ENCODE peak calls at places on chromosomes 12 and 14, in nine cellular contexts. Q is mammary epithelial cell, N is neuronal stem cell, E is PC-3, P is Karpas-422, U is HCT116, G is fibroblast of lung, J is K562, K is IMR-90. V is an unnamed sample.
A peak's percentile ranks its signal among the peaks of the same experiment; 100 is the strongest.

GRCh38 chr14:65620195-65620594 is 207.7 kb downstream of the FUT8 start:
- DNase-seq in Q (no peak), N (no peak), E (no peak), P (no peak), U (no peak), G (no peak), J (no peak), K (no peak), V (no peak)

GRCh38 chr12:93552427-93552826 is 20.0 kb upstream of the SOCS2 start:
- DNase-seq in Q (no peak), N (no peak), E (no peak), P (no peak), U (no peak), G (no peak), J (no peak), K (no peak), V (no peak)

GRCh38 chr12:104175726-104176247 is 37.8 kb upstream of the NFYB start:
- DNase-seq in Q (no peak), N (no peak), E (no peak), P (no peak), U (no peak), G (no peak), J (no peak), K (no peak), V (no peak)

GRCh38 chr14:68401855-68402254 is 391.0 kb downstream of the ZFP36L1 start:
- DNase-seq in Q (no peak), N (no peak), E (no peak), P (no peak), U (no peak), G (no peak), J (no peak), K (no peak), V (no peak)

GRCh38 chr12:60172266-60172665 is 576.4 kb downstream of the SLC16A7 start:
- DNase-seq in Q (no peak), N (no peak), E (peak; percentile 66), P (no peak), U (no peak), G (no peak), J (no peak), K (peak; percentile 43), V (no peak)

GRCh38 chr14:85483652-85484051 is 46.3 kb upstream of the FLRT2 start:
- DNase-seq in Q (no peak), N (no peak), E (no peak), P (no peak), U (no peak), G (no peak), J (no peak), K (no peak), V (no peak)

GRCh38 chr12:124517260-124518050 is 50.0 kb downstream of the NCOR2 start:
- DNase-seq in Q (peak; percentile 81), N (no peak), E (peak; percentile 67), P (no peak), U (no peak), G (peak; percentile 48), J (no peak), K (peak; percentile 38), V (peak; percentile 96)

GRCh38 chr12:132445884-132446471 is 44.0 kb upstream of the FBRSL1 start:
- DNase-seq in Q (no peak), N (peak; percentile 79), E (peak; percentile 80), P (no peak), U (peak; percentile 93), G (peak; percentile 82), J (peak; percentile 95), K (peak; percentile 70), V (no peak)

GRCh38 chr12:45878630-45879255 is 111.6 kb downstream of the SCAF11 start:
- DNase-seq in Q (no peak), N (no peak), E (peak; percentile 25), P (no peak), U (no peak), G (no peak), J (no peak), K (peak; percentile 24), V (no peak)

DNA sequence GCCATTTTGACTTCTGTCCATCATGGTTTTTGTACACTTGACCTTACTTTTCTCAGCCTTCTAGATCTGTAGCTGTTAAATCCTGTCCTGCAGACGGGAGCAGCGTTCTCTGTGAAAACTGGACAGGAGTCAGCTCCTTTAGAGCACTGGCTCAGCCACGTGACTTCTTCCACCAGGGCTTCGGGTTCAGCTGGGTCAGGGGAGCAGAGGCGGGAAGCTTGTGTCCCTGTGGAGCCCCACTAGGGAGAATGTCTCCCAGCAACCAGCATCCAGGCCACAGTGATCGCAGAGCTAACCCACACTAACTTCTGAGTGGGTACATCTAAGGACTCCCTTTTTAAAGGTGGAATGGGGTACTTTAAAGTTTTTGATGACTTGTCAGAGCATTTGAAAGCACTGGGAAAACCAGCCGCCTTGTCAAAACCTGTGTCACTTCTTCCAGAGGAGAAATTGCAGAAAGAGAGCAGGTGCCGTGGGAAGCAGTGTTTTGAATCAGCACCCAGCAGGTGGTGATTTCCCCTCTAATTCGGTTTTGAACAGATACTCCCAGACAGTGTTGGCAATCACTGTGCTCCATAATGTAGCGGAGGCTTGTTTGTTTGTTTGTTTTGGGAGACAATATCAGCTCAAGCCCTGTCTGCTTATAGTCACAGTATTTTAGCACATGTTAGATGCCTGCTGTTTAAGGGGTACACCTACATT is 17.9 kb downstream of the DERA start:
- DNase-seq in Q (no peak), N (no peak), E (no peak), P (no peak), U (no peak), G (no peak), J (no peak), K (no peak), V (peak; percentile 62)
- H3K27ac ChIP-seq in Q (no peak overlapping the region), N (peak overlapping the region; percentile 26), E (no peak overlapping the region), P (no peak overlapping the region), U (no peak overlapping the region), G (peak overlapping the region; percentile 34), J (no peak overlapping the region), K (peak overlapping the region; percentile 33), V (peak overlapping the region; percentile 79)

GRCh38 chr14:96421236-96421635 is 29.3 kb downstream of the AK7 start:
- DNase-seq in Q (no peak), N (no peak), E (no peak), P (no peak), U (no peak), G (no peak), J (no peak), K (peak; percentile 10), V (no peak)

GRCh38 chr14:96423012-96423411 is 31.1 kb downstream of the AK7 start:
- DNase-seq in Q (no peak), N (no peak), E (no peak), P (no peak), U (no peak), G (no peak), J (no peak), K (no peak), V (no peak)

GRCh38 chr14:96418075-96418474 is 26.1 kb downstream of the AK7 start:
- DNase-seq in Q (no peak), N (no peak), E (no peak), P (no peak), U (no peak), G (no peak), J (no peak), K (no peak), V (no peak)

GRCh38 chr14:96424104-96424989 is 32.4 kb downstream of the AK7 start:
- DNase-seq in Q (peak; percentile 65), N (peak; percentile 61), E (peak; percentile 89), P (peak; percentile 91), U (peak; percentile 57), G (peak; percentile 83), J (peak; percentile 33), K (peak; percentile 74), V (peak; percentile 80)

DNA sequence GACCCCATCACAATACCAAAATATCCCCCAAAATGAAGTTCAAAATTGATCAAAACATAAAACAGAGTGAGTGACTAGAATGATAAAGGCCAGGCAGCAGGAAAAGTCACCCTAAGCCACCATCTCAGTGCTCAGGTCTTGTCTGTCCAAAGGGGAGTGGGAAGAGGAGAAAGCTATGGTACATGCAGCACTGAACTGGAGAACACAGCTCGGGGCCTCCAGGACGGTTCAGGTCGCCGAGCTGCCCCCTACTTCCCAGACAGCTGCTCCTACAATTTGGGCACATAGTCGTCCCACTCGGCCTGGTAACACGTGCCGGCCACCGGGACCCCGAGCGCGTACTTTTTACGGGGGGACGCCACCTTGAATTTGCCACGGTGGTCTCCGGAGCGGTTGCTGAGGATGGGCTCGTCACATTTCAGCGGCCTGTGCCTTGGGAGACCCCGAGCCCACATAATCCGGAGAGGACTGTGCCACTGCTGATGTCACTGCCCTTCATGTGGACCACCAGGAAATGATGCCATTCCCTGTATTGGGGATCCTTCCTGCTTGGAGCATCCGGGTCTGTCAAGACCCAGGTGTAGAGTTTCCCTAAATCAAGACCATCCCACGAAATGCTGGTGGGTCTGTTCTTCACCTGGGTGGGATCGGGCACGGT is 31.6 kb downstream of the AK7 start:
- DNase-seq in Q (no peak), N (no peak), E (no peak), P (no peak), U (no peak), G (no peak), J (no peak), K (no peak), V (no peak)
- H2AFZ ChIP-seq in Q (peak overlapping the region; percentile 89), N (peak overlapping the region; percentile 3), E (peak overlapping the region; percentile 98), P (no peak overlapping the region), U (no peak overlapping the region), G (peak overlapping the region; percentile 4), J (peak overlapping the region; percentile 85), K (peak overlapping the region; percentile 92), V (peak overlapping the region; percentile 83)

GRCh38 chr14:31419179-31420012 is 954 bp downstream of the HEATR5A start:
- DNase-seq in Q (no peak), N (no peak), E (no peak), P (peak; percentile 60), U (no peak), G (peak; percentile 51), J (no peak), K (peak; percentile 37), V (peak; percentile 86)

GRCh38 chr14:31420319-31421081 is at the start of gene HEATR5A:
- DNase-seq in Q (peak; percentile 94), N (peak; percentile 93), E (peak; percentile 97), P (peak; percentile 98), U (peak; percentile 83), G (peak; percentile 95), J (peak; percentile 89), K (peak; percentile 94), V (peak; percentile 98)

GRCh38 chr14:31420013-31420318 is 384 bp downstream of the HEATR5A start:
- DNase-seq in Q (peak; percentile 58), N (no peak), E (peak; percentile 58), P (peak; percentile 57), U (no peak), G (no peak), J (peak; percentile 59), K (no peak), V (no peak)

GRCh38 chr14:31418440-31418839 is 1.9 kb downstream of the HEATR5A start:
- DNase-seq in Q (no peak), N (no peak), E (no peak), P (peak; percentile 70), U (no peak), G (no peak), J (no peak), K (no peak), V (peak; percentile 59)

GRCh38 chr14:31421200-31421599 is 850 bp upstream of the HEATR5A start:
- DNase-seq in Q (no peak), N (no peak), E (no peak), P (no peak), U (no peak), G (no peak), J (no peak), K (no peak), V (no peak)
- H3K27ac ChIP-seq in Q (no peak overlapping the region), N (no peak overlapping the region), E (no peak overlapping the region), P (peak overlapping the region; percentile 38), U (peak overlapping the region; percentile 75), G (peak overlapping the region; percentile 73), J (peak overlapping the region; percentile 99), K (no peak overlapping the region), V (peak overlapping the region; percentile 71)

DNA sequence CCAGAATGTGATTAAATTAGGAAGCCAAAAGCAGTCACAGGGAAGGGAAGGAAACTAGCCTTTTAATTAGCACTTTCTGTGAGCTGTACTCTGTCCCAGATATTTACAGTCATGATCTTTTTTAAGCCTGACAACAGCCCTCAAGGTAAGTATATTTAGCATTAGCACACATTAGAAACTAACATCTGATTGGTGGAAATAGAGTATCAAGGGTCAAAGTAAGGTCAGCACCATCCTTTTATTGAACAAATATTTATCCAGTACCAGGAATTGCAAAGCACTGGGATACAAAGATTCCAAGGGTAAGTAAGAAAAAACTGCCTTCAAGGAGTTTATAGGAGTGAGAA is 28.2 kb downstream of the RPGRIP1 start:
- DNase-seq in Q (no peak), N (no peak), E (peak; percentile 12), P (peak; percentile 50), U (no peak), G (no peak), J (peak; percentile 31), K (no peak), V (no peak)
- H2AFZ ChIP-seq in Q (peak overlapping the region; percentile 96), N (peak overlapping the region; percentile 84), E (peak overlapping the region; percentile 78), P (peak overlapping the region; percentile 98), U (peak overlapping the region; percentile 31), G (no peak overlapping the region), J (peak overlapping the region; percentile 84), K (no peak overlapping the region), V (no peak overlapping the region)